ENCODE peak calls at places on chromosomes 4 and X, in seven cellular contexts. F is fibroblast of lung; L is WERI-Rb-1; K is mammary epithelial cell; M is prostate gland; Q is tibial artery; Z is CD8-positive, alpha-beta memory T cell. G is an unnamed sample. For H3K27me3 and H3K36me3, the result is how much of the 10 kb centered on the place peaks cover.

GRCh38 chrX:138917781-138918180 is 206.3 kb upstream of the FGF13 start:
- DNase-seq in L (no peak), Z (no peak), F (peak), K (peak), M (no peak), Q (no peak), G (no peak)

GRCh38 chr4:53474178-53474577 is 96.7 kb downstream of the FIP1L1 start:
- DNase-seq in L (no peak), Q (no peak), K (peak), M (no peak), Z (no peak), F (no peak), G (no peak)

GRCh38 chrX:40402771-40403533 is 177.8 kb upstream of the ATP6AP2 start:
- DNase-seq in F (peak), M (peak), K (peak), Z (no peak), Q (peak), L (peak), G (peak)

GRCh38 chr4:26609398-26609797 is 25.5 kb downstream of the TBC1D19 start:
- DNase-seq in F (no peak), K (no peak), L (no peak), Z (no peak), M (no peak), Q (no peak), G (no peak)

GRCh38 chrX:82757614-82758013 is 750.5 kb upstream of the POU3F4 start:
- DNase-seq in M (no peak), Q (no peak), K (peak), L (no peak), Z (no peak), F (peak), G (no peak)

GRCh38 chr4:188455353-188455752 is 316.1 kb downstream of the TRIML1 start:
- DNase-seq in L (no peak), F (no peak), M (no peak), Q (no peak), Z (no peak), K (no peak), G (no peak)

GRCh38 chr4:17701882-17702281 is 79.5 kb downstream of the FAM184B start:
- DNase-seq in K (no peak), L (no peak), Q (no peak), Z (no peak), M (no peak), F (no peak), G (no peak)

GRCh38 chr4:161254375-161254774 is 909.4 kb downstream of the FSTL5 start:
- DNase-seq in L (no peak), M (no peak), Q (no peak), F (no peak), Z (no peak), K (no peak), G (no peak)

GRCh38 chrX:106484233-106484632 is 127.5 kb upstream of the RADX start:
- DNase-seq in L (no peak), K (no peak), F (no peak), M (no peak), Z (no peak), Q (no peak), G (no peak)

GRCh38 chr4:141905751-141906150 is 269.4 kb downstream of the IL15 start:
- DNase-seq in L (no peak), K (no peak), F (peak), M (no peak), Z (no peak), Q (no peak), G (no peak)

GRCh38 chr4:140092094-140092820 is 61.7 kb downstream of the MAML3 start:
- DNase-seq in F (no peak), K (peak), M (peak), Z (no peak), L (peak), Q (no peak), G (peak)

GRCh38 chrX:69389221-69389620 is 114.9 kb upstream of the NALF2 start:
- DNase-seq in K (no peak), Z (no peak), Q (no peak), L (no peak), F (no peak), M (no peak), G (no peak)

GRCh38 chrX:39506131-39506530 is 591.6 kb downstream of the BCOR start:
- DNase-seq in F (no peak), Q (no peak), M (no peak), K (no peak), Z (no peak), L (no peak), G (no peak)

GRCh38 chr4:17781072-17781830 is at the start of gene FAM184B:
- DNase-seq in Z (no peak), K (no peak), F (no peak), Q (no peak), M (no peak), L (no peak), G (no peak)

GRCh38 chr4:1736820-1737219 is 15.5 kb downstream of the TACC3 start:
- DNase-seq in M (no peak), Z (no peak), F (no peak), L (no peak), K (no peak), Q (no peak), G (no peak)

GRCh38 chrX:15245896-15246295 is 24.0 kb downstream of the ASB9 start:
- DNase-seq in Q (no peak), Z (no peak), L (no peak), M (no peak), K (no peak), F (no peak), G (no peak)

GRCh38 chr4:186449954-186450353 is 105.4 kb downstream of the MTNR1A start:
- DNase-seq in K (no peak), Z (no peak), M (no peak), Q (no peak), L (no peak), F (no peak), G (no peak)
- H3K27ac ChIP-seq in K (no peak), Z (no peak), M (no peak), Q (no peak), L (no peak), F (no peak), G (no peak)

GRCh38 chrX:87516716-87517115 is 886 bp upstream of the KLHL4 start:
- DNase-seq in K (peak), L (no peak), F (peak), Q (no peak), Z (no peak), M (no peak), G (no peak)
- H3K27me3 ChIP-seq in K (under half), L (under half), F (under half), Q (under half), Z (under half), M (under half), G (under half)

GRCh38 chr4:102817613-102818268 is 9.6 kb downstream of the UBE2D3 start:
- DNase-seq in F (no peak), K (no peak), Z (no peak), M (no peak), L (no peak), Q (no peak), G (no peak)
- H3K36me3 ChIP-seq in F (under half), K (under half), Z (under half), M (under half), L (half or more), Q (under half), G (under half)

GRCh38 chr4:20408596-20408995 is 156.9 kb downstream of the SLIT2 start:
- DNase-seq in Z (no peak), L (no peak), Q (no peak), F (peak), M (no peak), K (no peak), G (no peak)
- H3K27ac ChIP-seq in Z (no peak), L (no peak), Q (peak), F (no peak), M (no peak), K (no peak), G (no peak)

GRCh38 chr4:182853731-182854130 is 63.5 kb downstream of the DCTD start:
- DNase-seq in F (no peak), Z (no peak), K (no peak), Q (no peak), M (no peak), L (no peak), G (no peak)

GRCh38 chr4:182855877-182856276 is 61.3 kb downstream of the DCTD start:
- DNase-seq in Q (no peak), Z (no peak), K (no peak), F (no peak), L (no peak), M (no peak), G (no peak)

GRCh38 chr4:182856862-182857261 is 60.3 kb downstream of the DCTD start:
- DNase-seq in Z (no peak), M (no peak), L (no peak), K (no peak), Q (no peak), F (no peak), G (no peak)

GRCh38 chr4:182854466-182854865 is 62.7 kb downstream of the DCTD start:
- DNase-seq in K (no peak), Z (no peak), Q (no peak), M (no peak), F (no peak), L (no peak), G (no peak)

GRCh38 chr4:182855312-182855711 is 61.9 kb downstream of the DCTD start:
- DNase-seq in Z (no peak), M (no peak), K (no peak), Q (no peak), F (no peak), L (no peak), G (no peak)
- H3K27me3 ChIP-seq in Z (under half), M (under half), K (under half), Q (under half), F (under half), L (under half), G (under half)

DNA sequence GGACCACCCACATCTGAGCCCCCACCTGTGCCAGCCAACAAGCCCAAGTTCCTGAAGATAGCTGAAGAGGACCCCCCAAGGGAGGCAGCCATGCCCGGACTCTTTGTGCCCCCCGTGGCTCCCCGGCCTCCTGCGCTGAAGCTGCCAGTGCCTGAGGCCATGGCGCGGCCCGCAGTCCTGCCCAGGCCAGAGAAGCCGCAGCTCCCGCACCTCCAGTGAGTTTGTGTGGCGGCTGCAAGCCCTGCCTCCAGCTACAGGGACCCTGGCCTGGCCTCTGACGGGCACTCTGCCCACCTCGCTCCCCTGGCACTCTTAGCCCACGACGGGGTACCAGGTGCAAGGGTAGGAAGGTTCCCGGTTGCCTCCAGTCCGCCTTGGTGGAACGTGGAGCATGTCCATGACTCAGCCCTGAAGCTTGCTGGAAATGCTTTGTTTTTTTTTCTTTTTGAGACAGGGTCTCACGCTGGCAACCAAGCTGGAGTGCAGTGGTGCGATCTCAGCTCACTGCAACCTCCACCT is 13.7 kb upstream of the ADD1 start:
- DNase-seq in M (no peak), Z (no peak), Q (peak), L (no peak), K (no peak), F (no peak), G (no peak)
- H3K36me3 ChIP-seq in M (under half), Z (under half), Q (under half), L (half or more), K (under half), F (under half), G (under half)

GRCh38 chrX:49250578-49250977 is 13.9 kb downstream of the FOXP3 start:
- DNase-seq in Q (no peak), Z (no peak), K (no peak), F (no peak), M (no peak), L (no peak), G (no peak)
- H3K27ac ChIP-seq in Q (no peak), Z (no peak), K (no peak), F (no peak), M (no peak), L (no peak), G (no peak)

DNA sequence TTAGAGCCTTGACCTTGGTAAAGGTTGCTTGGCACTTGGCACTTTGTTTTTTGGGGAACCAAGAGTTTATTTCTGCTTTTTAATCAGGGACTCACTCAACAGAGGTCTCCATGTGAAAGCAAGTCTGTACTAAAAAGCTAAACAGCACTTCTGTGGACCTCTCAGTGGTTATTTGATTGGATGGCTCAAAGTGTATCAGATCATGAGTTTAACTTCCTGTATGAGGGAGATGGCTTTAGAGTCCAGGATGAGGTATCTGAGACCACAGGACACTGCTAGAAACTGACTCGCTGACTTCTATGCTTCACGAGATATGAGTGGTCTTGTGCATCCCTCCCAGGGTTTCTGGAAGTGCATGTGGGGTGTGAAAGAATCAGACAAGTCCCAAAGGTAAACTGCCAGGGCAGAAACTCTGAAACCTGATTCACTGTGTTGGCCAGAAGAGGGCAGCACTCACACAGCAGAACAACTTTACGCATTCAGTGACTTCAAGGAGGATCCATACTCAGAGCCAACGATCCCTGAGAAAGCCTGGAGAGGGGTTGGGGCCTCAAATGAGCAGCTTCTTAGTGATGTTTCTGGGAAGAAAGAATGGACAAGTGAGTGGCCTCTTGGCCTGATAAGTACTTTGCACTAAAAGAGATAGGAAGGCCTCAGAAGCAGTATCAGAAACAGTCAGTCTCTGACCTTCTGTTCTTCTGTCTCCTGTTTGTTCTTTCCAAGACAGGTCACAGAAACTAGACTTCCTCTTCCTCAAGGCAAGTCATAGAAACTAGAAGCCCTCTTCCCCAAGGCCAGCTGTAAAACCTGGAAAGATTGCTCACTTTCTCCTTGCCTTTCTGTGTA is 220.3 kb upstream of the CXCL13 start:
- DNase-seq in Z (peak), Q (peak), L (peak), K (peak), M (peak), F (peak), G (peak)
- H3K27me3 ChIP-seq in Z (under half), Q (under half), L (under half), K (under half), M (under half), F (under half), G (under half)

DNA sequence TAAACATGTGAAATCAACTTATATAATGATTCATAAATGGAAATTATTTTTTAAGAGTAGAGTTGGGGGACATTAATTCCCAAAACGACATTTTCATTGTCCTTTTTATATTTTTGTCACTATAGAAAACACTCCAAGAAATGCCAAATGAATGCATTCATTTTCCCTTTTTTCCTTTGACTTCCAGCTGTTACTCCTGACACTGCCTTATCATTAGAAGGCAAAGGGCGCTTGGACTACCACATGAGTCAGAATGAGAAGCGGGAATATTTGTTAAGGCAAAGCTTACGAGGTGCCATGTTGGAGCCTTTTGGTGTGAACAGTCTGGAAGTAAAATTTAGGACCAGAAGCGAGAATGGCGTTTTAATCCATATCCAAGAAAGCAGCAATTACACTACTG is 166.6 kb downstream of the FAT4 start:
- DNase-seq in L (no peak), Z (no peak), K (no peak), M (no peak), Q (no peak), F (no peak), G (no peak)
- H3K36me3 ChIP-seq in L (under half), Z (under half), K (under half), M (under half), Q (under half), F (under half), G (under half)

GRCh38 chr4:97531351-97531750 is 611.9 kb downstream of the STPG2 start:
- DNase-seq in K (no peak), Z (no peak), M (no peak), Q (no peak), F (no peak), L (no peak), G (no peak)
- H3K27ac ChIP-seq in K (no peak), Z (no peak), M (no peak), Q (no peak), F (no peak), L (no peak), G (no peak)